ENCODE peak calls at places on chromosomes 2 and 18, in four cellular contexts. R is activated T-helper 1 cell treated with anti-CD3 and anti-CD28 coated beads, Interleukin-2, amount 50 U/mL, for 16 hours; O is endothelial cell; D is NCI-H774. H is an unnamed sample.

GRCh38 chr2:111632661-111633060 is 251.3 kb downstream of the ANAPC1 start:
- DNase-seq in R (no peak), O (no peak), D (no peak), H (no peak)

GRCh38 chr2:218002792-218003191 is at the start of gene TNS1:
- DNase-seq in R (no peak), O (no peak), D (no peak), H (no peak)

GRCh38 chr18:11163668-11164067 is 14.3 kb upstream of the PIEZO2 start:
- DNase-seq in R (no peak), O (peak; percentile 67), D (no peak), H (no peak)

GRCh38 chr2:114022360-114023085 is 132.6 kb downstream of the ACTR3 start:
- DNase-seq in R (no peak), O (no peak), D (no peak), H (no peak)

GRCh38 chr2:172836386-172837200 is 100.9 kb downstream of the RAPGEF4 start:
- DNase-seq in R (no peak), O (peak; percentile 24), D (no peak), H (no peak)

GRCh38 chr18:76564636-76565237 is 69.7 kb upstream of the ZNF516 start:
- DNase-seq in R (no peak), O (no peak), D (no peak), H (no peak)

GRCh38 chr18:55136864-55137263 is 177.6 kb upstream of the CCDC68 start:
- DNase-seq in R (no peak), O (no peak), D (no peak), H (no peak)

GRCh38 chr2:237734905-237735623 is 63.5 kb upstream of the RBM44 start:
- DNase-seq in R (no peak), O (no peak), D (no peak), H (no peak)

GRCh38 chr2:15560404-15560987 is 638 bp downstream of the NBAS start:
- DNase-seq in R (no peak), O (peak; percentile 31), D (peak; percentile 4), H (no peak)

GRCh38 chr2:67108231-67108630 is 288.9 kb upstream of the ETAA1 start:
- DNase-seq in R (no peak), O (no peak), D (no peak), H (no peak)

GRCh38 chr2:74297391-74297790 is 45.8 kb downstream of the SLC4A5 start:
- DNase-seq in R (no peak), O (no peak), D (no peak), H (no peak)

H was measured in progenitor cell of endocrine pancreas.